ENCODE peak calls at places on chromosomes 13 and 19, in nine cellular contexts. G, M, E, L, D, N, J, A and Z are unnamed samples.

GRCh38 chr19:47231215-47232054 is 436 bp upstream of the BBC3 start:
- DNase-seq in G (peak), M (peak), E (peak), L (peak), D (peak), N (peak), J (peak), A (peak), Z (peak)

GRCh38 chr13:23450340-23451046 is 17.0 kb upstream of the SACS start:
- DNase-seq in G (peak), M (no peak), E (no peak), L (no peak), D (no peak), N (no peak), J (no peak), A (no peak), Z (no peak)

GRCh38 chr13:74907788-74908187 is 574.2 kb downstream of the TBC1D4 start:
- DNase-seq in G (no peak), M (no peak), E (no peak), L (no peak), D (no peak), N (no peak), J (no peak), A (no peak), Z (no peak)

GRCh38 chr13:32264407-32264806 is 50.8 kb downstream of the ZAR1L start:
- DNase-seq in G (peak), M (peak), E (peak), L (no peak), D (peak), N (peak), J (no peak), A (no peak), Z (no peak)

GRCh38 chr13:31053098-31053497 is 108.6 kb downstream of the HSPH1 start:
- DNase-seq in G (peak), M (peak), E (peak), L (peak), D (peak), N (peak), J (no peak), A (no peak), Z (no peak)

GRCh38 chr19:33818426-33818825 is 21.8 kb downstream of the KCTD15 start:
- DNase-seq in G (no peak), M (no peak), E (peak), L (no peak), D (no peak), N (no peak), J (no peak), A (no peak), Z (no peak)

GRCh38 chr19:51711702-51712101 is 12.1 kb downstream of the HAS1 start:
- DNase-seq in G (no peak), M (no peak), E (no peak), L (no peak), D (no peak), N (no peak), J (no peak), A (no peak), Z (no peak)

GRCh38 chr13:20126460-20127262 is 34.2 kb downstream of the GJA3 start:
- DNase-seq in G (no peak), M (no peak), E (peak), L (no peak), D (no peak), N (no peak), J (no peak), A (no peak), Z (no peak)

GRCh38 chr13:52737900-52738299 is 1.7 kb downstream of the CNMD start:
- DNase-seq in G (no peak), M (no peak), E (no peak), L (no peak), D (no peak), N (no peak), J (no peak), A (no peak), Z (no peak)

GRCh38 chr13:52739468-52740071 is at the start of gene CNMD:
- DNase-seq in G (no peak), M (no peak), E (no peak), L (no peak), D (no peak), N (no peak), J (no peak), A (no peak), Z (no peak)

GRCh38 chr13:52737451-52737850 is 2.2 kb downstream of the CNMD start:
- DNase-seq in G (no peak), M (no peak), E (no peak), L (no peak), D (no peak), N (no peak), J (no peak), A (no peak), Z (no peak)

GRCh38 chr13:52736891-52737290 is 2.7 kb downstream of the CNMD start:
- DNase-seq in G (no peak), M (no peak), E (no peak), L (no peak), D (no peak), N (no peak), J (no peak), A (no peak), Z (no peak)

DNA sequence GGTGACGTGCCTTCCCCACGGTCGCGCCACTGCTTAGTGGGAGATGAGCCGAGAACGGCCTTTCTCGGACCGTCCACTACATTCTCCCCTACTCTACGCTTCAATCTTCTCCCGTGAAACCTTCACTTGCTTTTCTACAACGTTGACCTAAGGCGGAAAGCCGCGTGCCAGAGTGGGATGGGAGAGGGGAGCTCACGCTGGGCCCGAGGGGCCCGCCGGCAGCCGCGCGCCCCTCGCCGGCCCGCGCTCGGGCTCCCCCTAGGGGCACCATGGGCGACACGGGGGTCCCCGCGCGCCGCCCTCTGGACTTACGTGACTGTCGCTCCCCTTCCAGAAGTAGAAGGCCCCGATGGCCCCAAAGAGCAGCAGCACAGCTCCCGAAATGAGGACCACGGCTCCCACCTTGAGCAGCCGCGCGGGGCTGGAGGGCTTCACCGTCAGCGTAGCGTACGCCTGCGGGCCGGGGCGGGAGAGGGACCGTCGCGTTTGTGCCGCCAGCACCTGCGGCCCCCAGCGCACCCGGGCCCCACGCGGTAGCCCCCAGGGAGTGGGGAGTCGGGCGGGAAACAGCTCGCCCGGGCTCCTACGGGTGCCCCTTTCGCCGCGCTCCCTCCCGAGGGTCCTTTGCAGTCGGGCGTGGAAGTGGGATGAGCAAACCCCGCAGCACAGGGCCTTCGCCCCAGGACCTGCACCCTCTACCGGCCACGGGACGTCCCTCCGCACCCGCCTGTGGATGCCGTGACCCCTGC is 727 bp downstream of the CNMD start:
- DNase-seq in G (no peak), M (no peak), E (no peak), L (no peak), D (no peak), N (no peak), J (peak), A (no peak), Z (no peak)
- TF ChIP-seq CTCF in G (peak), M (peak), E (no peak), L (no peak), D (peak), N (no peak), J (peak), A (peak), Z (peak)

DNA sequence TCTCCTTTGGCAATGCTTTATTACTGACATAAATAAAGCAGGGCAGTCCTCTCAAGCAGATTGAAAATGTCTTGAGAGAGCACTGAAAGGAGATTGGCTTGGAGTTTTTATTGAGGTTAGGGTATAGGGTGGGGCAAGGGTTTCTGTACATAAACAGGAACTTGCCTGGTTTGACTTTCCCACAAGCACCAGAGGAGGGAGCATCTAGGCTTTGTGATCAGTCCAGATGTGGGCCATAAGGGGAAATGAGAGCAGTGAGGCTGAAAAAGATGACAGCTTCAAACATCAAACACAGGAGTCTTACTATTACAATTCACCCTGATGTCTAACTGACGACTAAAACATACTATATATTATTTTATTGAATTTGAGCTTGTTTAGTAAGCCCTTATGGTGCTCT is 260.9 kb downstream of the MTUS2 start:
- DNase-seq in G (no peak), M (peak), E (no peak), L (no peak), D (no peak), N (no peak), J (no peak), A (no peak), Z (no peak)
- TF ChIP-seq CTCF in G (no peak), M (peak), E (no peak), L (no peak), D (no peak), N (no peak), J (no peak), A (no peak), Z (no peak)

DNA sequence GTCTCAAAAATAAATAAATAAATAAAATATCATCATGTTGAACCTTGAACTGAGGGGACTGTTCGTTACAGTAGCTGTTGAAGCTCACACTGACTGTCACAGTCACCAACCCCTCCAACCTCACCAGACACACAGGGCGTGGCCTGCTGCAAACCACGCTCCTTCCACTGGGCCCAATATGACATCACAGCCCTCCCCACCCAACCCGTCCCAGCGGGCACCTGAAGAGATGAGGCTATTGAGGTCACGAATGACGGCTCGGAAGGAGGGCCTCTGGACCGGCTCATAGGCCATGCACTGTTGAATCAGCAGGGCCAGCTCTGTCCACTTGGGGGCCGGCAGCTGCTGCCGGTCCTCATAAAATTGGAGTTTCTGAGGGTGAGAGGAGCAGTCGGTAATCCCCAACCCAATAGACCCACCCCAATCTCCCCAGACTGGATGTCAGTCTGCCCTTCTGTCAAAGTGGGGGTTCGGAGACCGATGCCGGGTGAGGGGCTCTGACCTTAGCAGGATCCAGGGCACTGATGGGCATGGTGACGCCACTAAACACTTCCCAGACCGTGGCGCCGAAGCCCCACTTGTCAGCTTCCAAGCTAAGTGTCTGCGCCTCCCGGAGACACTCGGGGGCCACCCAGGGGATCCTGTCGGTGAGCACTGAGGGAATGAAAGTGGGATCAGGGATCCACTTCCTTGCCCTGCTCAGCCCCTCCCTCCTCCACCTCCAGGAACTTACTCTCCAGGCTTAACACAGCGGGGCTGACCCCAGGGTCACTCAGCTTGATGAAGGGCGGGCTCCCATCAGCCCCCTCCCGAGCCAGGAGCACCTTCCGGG is 13.2 kb downstream of the JAK3 start:
- DNase-seq in G (no peak), M (no peak), E (no peak), L (no peak), D (no peak), N (no peak), J (no peak), A (no peak), Z (no peak)
- TF ChIP-seq CTCF in G (no peak), M (peak), E (no peak), L (no peak), D (peak), N (peak), J (no peak), A (no peak), Z (peak)

GRCh38 chr13:92966341-92966740 is 260.3 kb upstream of the GPC6 start:
- DNase-seq in G (no peak), M (no peak), E (no peak), L (no peak), D (no peak), N (no peak), J (no peak), A (no peak), Z (no peak)

GRCh38 chr13:92972751-92973150 is 253.9 kb upstream of the GPC6 start:
- DNase-seq in G (no peak), M (no peak), E (no peak), L (no peak), D (no peak), N (no peak), J (no peak), A (no peak), Z (no peak)

GRCh38 chr13:92963029-92963428 is 263.6 kb upstream of the GPC6 start:
- DNase-seq in G (no peak), M (peak), E (no peak), L (no peak), D (peak), N (peak), J (no peak), A (no peak), Z (no peak)

GRCh38 chr13:92966900-92967299 is 259.7 kb upstream of the GPC6 start:
- DNase-seq in G (no peak), M (no peak), E (no peak), L (no peak), D (no peak), N (no peak), J (no peak), A (no peak), Z (no peak)

GRCh38 chr13:92967923-92968322 is 258.7 kb upstream of the GPC6 start:
- DNase-seq in G (no peak), M (peak), E (no peak), L (no peak), D (peak), N (peak), J (no peak), A (no peak), Z (no peak)
- TF ChIP-seq CTCF in G (no peak), M (peak), E (no peak), L (no peak), D (peak), N (peak), J (no peak), A (peak), Z (peak)

DNA sequence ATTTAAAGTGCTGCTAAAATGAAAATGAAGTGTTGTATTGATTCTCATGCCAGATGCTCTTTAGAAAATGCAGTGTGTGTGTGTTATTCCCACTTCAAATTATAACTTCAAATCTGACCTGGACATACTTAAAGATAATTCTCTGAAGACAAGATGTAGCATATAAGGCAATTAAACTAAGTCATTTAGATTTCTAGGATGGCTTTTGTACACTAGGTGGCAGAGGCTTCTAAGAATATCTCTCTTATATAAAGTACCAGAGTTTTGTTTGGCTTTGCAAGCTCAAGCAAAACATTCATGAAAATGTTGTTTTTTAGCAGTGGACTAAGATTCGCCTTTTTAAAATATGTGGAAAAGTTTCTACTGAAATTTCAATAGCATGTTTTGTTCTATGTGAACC is 407.2 kb downstream of the GPC5 start:
- DNase-seq in G (no peak), M (peak), E (no peak), L (no peak), D (no peak), N (no peak), J (no peak), A (no peak), Z (no peak)
- TF ChIP-seq CTCF in G (no peak), M (peak), E (no peak), L (no peak), D (no peak), N (no peak), J (no peak), A (no peak), Z (peak)

DNA sequence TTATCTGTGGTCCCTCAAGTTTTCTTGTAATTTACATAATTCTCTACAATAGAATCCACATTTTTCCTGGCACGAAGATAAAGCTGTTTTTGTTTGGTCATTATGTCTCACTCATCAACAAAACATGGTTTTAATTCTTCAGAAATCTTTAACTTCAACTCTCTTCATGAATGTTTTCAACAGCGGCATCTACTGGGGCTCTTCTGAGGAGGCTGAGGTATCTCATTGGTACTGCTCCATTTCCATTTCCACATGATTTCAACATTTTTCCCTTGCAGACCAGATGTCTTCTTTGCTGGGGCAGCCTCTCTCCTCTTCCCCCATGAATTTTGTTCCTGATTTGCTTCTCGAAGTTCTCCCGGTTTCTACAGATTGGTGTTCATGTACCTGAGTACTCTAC is 5.8 kb upstream of the KBTBD7 start:
- DNase-seq in G (no peak), M (no peak), E (no peak), L (no peak), D (no peak), N (no peak), J (no peak), A (no peak), Z (no peak)
- TF ChIP-seq CTCF in G (no peak), M (no peak), E (no peak), L (no peak), D (no peak), N (no peak), J (no peak), A (peak), Z (no peak)

DNA sequence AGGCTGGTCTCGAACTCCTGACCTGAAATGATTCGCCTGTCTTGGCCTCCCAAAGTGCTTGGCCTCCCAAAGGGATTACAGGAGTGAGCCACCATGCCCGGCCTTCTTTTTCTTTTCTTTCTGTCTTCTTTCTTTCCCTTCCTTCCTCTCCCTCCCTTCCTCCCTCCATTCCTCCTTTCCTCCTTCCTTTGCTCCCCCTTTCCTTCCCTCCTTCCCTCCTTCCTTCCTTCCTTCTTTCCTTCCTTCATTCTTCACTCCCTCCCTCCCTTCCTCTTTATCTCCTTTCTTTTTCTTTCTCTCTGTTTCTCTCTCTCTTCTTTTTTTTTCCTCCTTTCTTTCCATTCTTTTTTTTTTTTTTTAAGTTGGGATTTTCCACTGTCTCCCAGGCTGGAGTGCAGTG is 12.1 kb downstream of the C3 start:
- DNase-seq in G (no peak), M (no peak), E (no peak), L (no peak), D (no peak), N (no peak), J (no peak), A (no peak), Z (no peak)
- TF ChIP-seq CTCF in G (no peak), M (no peak), E (no peak), L (no peak), D (no peak), N (no peak), J (no peak), A (no peak), Z (no peak)

GRCh38 chr13:95749545-95749944 is 72.6 kb downstream of the DNAJC3 start:
- DNase-seq in G (no peak), M (no peak), E (no peak), L (no peak), D (no peak), N (no peak), J (no peak), A (no peak), Z (no peak)

GRCh38 chr13:95741584-95742563 is 64.9 kb downstream of the DNAJC3 start:
- DNase-seq in G (no peak), M (no peak), E (no peak), L (no peak), D (no peak), N (no peak), J (no peak), A (no peak), Z (no peak)

GRCh38 chr13:95745289-95745688 is 68.3 kb downstream of the DNAJC3 start:
- DNase-seq in G (no peak), M (no peak), E (no peak), L (no peak), D (no peak), N (no peak), J (no peak), A (no peak), Z (no peak)

GRCh38 chr13:95743192-95743591 is 66.3 kb downstream of the DNAJC3 start:
- DNase-seq in G (no peak), M (no peak), E (no peak), L (no peak), D (no peak), N (no peak), J (no peak), A (no peak), Z (no peak)

DNA sequence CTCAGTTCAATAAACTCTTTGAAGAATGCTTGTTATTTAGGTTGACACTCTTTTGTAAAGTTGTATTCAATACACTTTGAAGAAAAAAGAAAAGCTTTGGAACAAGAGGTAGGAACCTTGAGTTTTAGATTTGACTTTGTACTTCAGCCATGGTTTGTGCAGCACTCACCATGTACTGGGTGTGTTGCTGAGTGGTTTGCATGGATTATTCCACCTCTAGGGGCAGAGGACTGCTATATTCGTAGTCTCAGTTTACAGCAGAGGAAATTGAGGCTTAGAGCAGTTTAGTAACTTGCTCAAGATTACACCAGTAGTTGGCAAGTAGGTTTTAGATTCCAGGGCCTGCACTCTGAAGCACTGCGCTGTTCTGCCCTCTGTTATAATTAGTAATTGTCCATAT is 68.8 kb downstream of the DNAJC3 start:
- DNase-seq in G (no peak), M (peak), E (no peak), L (no peak), D (no peak), N (peak), J (no peak), A (no peak), Z (no peak)
- TF ChIP-seq CTCF in G (no peak), M (peak), E (no peak), L (no peak), D (no peak), N (peak), J (no peak), A (no peak), Z (peak)

GRCh38 chr19:18867199-18867598 is 28.8 kb downstream of the CERS1 start:
- DNase-seq in G (peak), M (no peak), E (no peak), L (no peak), D (no peak), N (no peak), J (no peak), A (no peak), Z (no peak)

GRCh38 chr19:18866800-18867123 is 29.2 kb downstream of the CERS1 start:
- DNase-seq in G (peak), M (no peak), E (no peak), L (no peak), D (no peak), N (no peak), J (no peak), A (no peak), Z (no peak)

GRCh38 chr19:18865973-18866799 is 29.8 kb downstream of the CERS1 start:
- DNase-seq in G (peak), M (peak), E (no peak), L (no peak), D (peak), N (peak), J (peak), A (no peak), Z (peak)

GRCh38 chr19:18863843-18864362 is 32.1 kb downstream of the CERS1 start:
- DNase-seq in G (peak), M (peak), E (no peak), L (no peak), D (no peak), N (no peak), J (no peak), A (no peak), Z (no peak)

GRCh38 chr19:18865106-18865972 is 30.6 kb downstream of the CERS1 start:
- DNase-seq in G (peak), M (no peak), E (no peak), L (no peak), D (no peak), N (no peak), J (no peak), A (no peak), Z (no peak)
- TF ChIP-seq CTCF in G (no peak), M (no peak), E (no peak), L (no peak), D (no peak), N (no peak), J (no peak), A (no peak), Z (no peak)